ENCODE peak calls at places on chromosome 1, in four cellular contexts. T is HepG2, H is HCT116, P is prostate gland. Y is an unnamed sample.

GRCh38 chr1:38598118-38598517 is 261.5 kb downstream of the RRAGC start:
- DNase-seq in P (no peak), T (no peak), H (no peak), Y (no peak)

GRCh38 chr1:94061513-94062443 is 59.2 kb downstream of the ABCA4 start:
- DNase-seq in P (peak), H (peak), T (peak), Y (peak)

GRCh38 chr1:32684167-32684811 is 18.3 kb downstream of the SYNC start:
- DNase-seq in T (no peak), H (no peak), P (peak), Y (no peak)

GRCh38 chr1:32612189-32612881 is 38.0 kb downstream of the ZBTB8OS start:
- DNase-seq in T (peak), P (peak), H (peak), Y (peak)

GRCh38 chr1:177686929-177687328 is 282.9 kb downstream of the SEC16B start:
- DNase-seq in P (no peak), T (no peak), H (no peak), Y (no peak)

GRCh38 chr1:156595016-156595415 is 3.4 kb downstream of the NAXE start:
- DNase-seq in H (no peak), T (no peak), P (no peak), Y (no peak)

GRCh38 chr1:160846281-160846680 is 16.4 kb downstream of the CD244 start:
- DNase-seq in P (no peak), H (no peak), T (no peak), Y (no peak)

GRCh38 chr1:220511183-220511582 is 16.8 kb upstream of the MARK1 start:
- DNase-seq in P (no peak), H (no peak), T (no peak), Y (no peak)

GRCh38 chr1:84347547-84348239 is 46.2 kb downstream of the SAMD13 start:
- DNase-seq in T (no peak), P (no peak), H (no peak), Y (no peak)

GRCh38 chr1:151720974-151721787 is at the start of gene RIIAD1:
- DNase-seq in T (no peak), H (no peak), P (no peak), Y (no peak)

GRCh38 chr1:230572121-230573083 is 69.9 kb upstream of the COG2 start:
- DNase-seq in T (peak), P (no peak), H (no peak), Y (no peak)

GRCh38 chr1:163673076-163673475 is 351.3 kb downstream of the NUF2 start:
- DNase-seq in T (no peak), P (no peak), H (no peak), Y (no peak)

GRCh38 chr1:19163261-19163660 is 46.8 kb downstream of the UBR4 start:
- DNase-seq in P (peak), T (no peak), H (no peak), Y (no peak)

GRCh38 chr1:17274186-17275170 is 25.6 kb downstream of the PADI3 start:
- DNase-seq in H (peak), P (no peak), T (peak), Y (no peak)

GRCh38 chr1:54190526-54190925 is 9.3 kb downstream of the CYB5RL start:
- DNase-seq in T (no peak), H (no peak), P (no peak), Y (no peak)

GRCh38 chr1:212471286-212471685 is 38.6 kb downstream of the NENF start:
- DNase-seq in T (no peak), H (no peak), P (no peak), Y (no peak)

GRCh38 chr1:111669268-111669667 is 49.7 kb downstream of the RAP1A start:
- DNase-seq in H (no peak), P (no peak), T (no peak), Y (no peak)

GRCh38 chr1:200178340-200178739 is 150.8 kb downstream of the NR5A2 start:
- DNase-seq in T (no peak), H (no peak), P (no peak), Y (no peak)

GRCh38 chr1:53584446-53585102 is 125.4 kb downstream of the DMRTB1 start:
- DNase-seq in T (no peak), P (no peak), H (no peak), Y (no peak)

GRCh38 chr1:192986110-192986747 is 72.9 kb downstream of the UCHL5 start:
- DNase-seq in P (no peak), T (no peak), H (no peak), Y (no peak)

GRCh38 chr1:1204998-1205768 is 1.2 kb downstream of the TNFRSF18 start:
- DNase-seq in P (no peak), T (no peak), H (no peak), Y (no peak)

GRCh38 chr1:59375321-59376220 is 78.7 kb downstream of the FGGY start:
- DNase-seq in H (no peak), T (no peak), P (no peak), Y (peak)

GRCh38 chr1:160708118-160708517 is 3.5 kb downstream of the CD48 start:
- DNase-seq in T (no peak), P (no peak), H (no peak), Y (no peak)

GRCh38 chr1:33660244-33660643 is 187.8 kb downstream of the ZSCAN20 start:
- DNase-seq in P (peak), T (no peak), H (no peak), Y (no peak)

GRCh38 chr1:225766967-225767413 is 10.6 kb upstream of the SRP9 start:
- DNase-seq in T (peak), P (no peak), H (no peak), Y (no peak)

GRCh38 chr1:196678510-196678884 is 26.7 kb downstream of the CFH start:
- DNase-seq in T (no peak), H (no peak), P (no peak), Y (no peak)

GRCh38 chr1:230176871-230177411 is 109.9 kb downstream of the GALNT2 start:
- DNase-seq in P (no peak), T (no peak), H (no peak), Y (no peak)

GRCh38 chr1:30942326-30942978 is 33.9 kb upstream of the SDC3 start:
- DNase-seq in T (no peak), P (no peak), H (no peak), Y (no peak)

DNA sequence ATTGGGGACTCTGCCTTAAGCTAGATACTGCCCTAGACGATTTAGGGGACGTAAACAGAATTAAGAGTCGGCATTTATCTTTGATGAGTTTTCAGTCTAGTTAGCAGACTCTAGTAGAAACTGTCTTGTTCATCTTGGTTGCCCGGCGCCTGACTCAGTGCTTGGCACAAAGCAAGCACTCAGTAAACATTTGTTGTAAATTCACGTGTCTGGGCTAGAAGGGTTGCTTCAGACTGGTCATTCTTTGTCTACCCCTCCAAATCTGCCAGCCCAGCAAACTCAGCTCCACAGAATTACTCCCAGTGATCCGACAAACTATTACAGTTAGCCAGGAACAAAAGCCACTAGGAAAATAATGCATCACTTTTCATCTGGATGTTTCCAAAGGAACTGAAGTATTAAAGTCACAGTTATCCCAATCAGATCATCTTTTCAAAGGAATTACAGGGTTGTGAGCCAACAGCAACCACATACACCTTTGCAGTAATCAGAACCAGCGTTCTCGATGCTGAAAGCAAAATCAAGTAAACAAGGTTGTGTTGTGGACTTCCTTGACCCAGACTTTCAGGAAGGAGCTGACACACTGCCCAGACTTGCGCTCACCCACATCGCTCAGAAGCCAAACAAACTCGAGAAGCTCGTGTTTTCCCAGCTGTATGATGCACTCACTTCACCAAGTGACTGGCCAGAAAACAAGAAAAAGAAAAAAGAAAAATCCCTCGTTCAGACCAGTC is 66.5 kb upstream of the GADD45A start:
- DNase-seq in P (peak), T (no peak), H (no peak), Y (peak)
- TF ChIP-seq CTCF in P (no peak), T (no peak), H (no peak), Y (no peak)

GRCh38 chr1:235011599-235012435 is 116.8 kb downstream of the TOMM20 start:
- DNase-seq in H (peak), T (no peak), P (no peak), Y (no peak)
- TF ChIP-seq POLR2AphosphoS5 in H (peak), T (no peak), P (no peak), Y (no peak)

DNA sequence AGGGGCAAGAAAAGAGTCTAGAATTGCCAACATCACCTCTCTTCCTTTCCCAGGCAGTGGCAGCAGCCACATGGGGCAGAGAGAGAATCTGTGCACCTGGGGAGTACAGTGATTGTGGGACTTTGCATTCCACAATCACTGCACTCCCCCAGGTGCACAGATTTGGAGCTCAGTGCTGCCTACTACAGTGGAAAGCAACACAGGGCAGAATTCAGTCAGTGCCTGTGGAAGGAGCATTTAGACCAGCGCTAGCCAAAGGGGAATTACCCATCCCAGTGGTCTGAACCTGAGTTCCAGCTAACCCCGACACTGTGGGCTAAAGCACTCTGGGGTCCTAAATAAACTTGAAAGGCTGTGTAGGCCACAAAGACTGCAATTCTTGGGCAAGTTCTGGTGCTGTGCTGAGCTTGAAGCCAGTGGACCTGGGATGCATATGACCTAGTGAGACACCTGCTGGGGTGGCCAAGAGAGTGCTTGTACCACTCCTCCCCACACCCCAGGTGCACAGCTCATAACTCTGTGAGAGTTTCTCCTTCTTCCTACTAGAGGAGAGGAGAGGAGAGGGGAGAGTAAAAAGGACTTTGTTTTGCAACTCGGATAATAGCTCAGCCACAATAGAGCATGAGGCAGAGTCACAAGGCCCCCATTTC is 50.3 kb downstream of the NUP210L start:
- DNase-seq in T (no peak), H (no peak), P (no peak), Y (no peak)
- TF ChIP-seq CTCF in T (peak), H (peak), P (no peak), Y (no peak)

GRCh38 chr1:15617173-15617873 is at the start of gene DDI2:
- DNase-seq in H (peak), T (peak), P (peak), Y (peak)
- TF ChIP-seq POLR2AphosphoS5 in H (peak), T (peak), P (peak), Y (peak)

GRCh38 chr1:3858231-3858981 is 1.1 kb downstream of the DFFB start:
- DNase-seq in P (no peak), H (no peak), T (peak), Y (no peak)
- TF ChIP-seq CTCF in P (no peak), H (peak), T (peak), Y (no peak)

DNA sequence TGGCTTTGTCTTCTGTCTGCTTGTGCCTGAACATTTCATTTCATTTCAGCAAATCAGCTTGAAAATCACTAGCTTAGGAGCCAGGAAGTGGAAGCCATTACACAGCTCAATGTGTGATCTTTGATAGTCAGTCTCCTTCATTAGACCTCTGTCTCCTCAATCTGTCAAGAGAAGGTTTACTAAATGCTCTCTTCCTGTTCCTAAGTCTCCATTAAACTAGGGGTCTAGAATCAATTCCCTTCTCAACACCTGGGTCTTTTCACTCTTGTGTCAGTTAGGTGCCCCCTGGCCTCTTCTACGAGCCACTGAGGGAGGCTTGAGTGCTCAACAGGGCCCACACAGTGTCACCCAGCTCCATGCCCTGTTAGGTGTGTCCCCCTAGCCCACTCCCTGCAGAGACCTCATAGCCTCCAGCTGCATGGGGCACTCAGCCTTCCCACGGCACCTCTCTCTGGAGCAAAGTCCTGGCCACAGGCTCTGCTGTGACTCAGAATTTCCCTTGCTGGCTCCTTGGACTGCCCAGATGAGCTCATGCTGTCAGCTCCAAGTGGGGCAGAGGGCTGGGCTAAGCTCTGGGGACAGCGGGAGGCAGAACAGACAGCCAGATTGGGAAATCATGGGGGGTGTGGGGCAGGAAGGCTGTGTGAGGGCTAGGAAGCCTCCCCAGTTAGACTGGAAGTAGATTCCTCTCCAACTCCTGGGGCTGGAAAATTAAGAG is 115.7 kb upstream of the IPO9 start:
- DNase-seq in H (peak), T (no peak), P (peak), Y (peak)
- TF ChIP-seq POLR2AphosphoS5 in H (peak), T (no peak), P (peak), Y (peak)

GRCh38 chr1:119449964-119450363 is 35.0 kb downstream of the HSD3B2 start:
- DNase-seq in P (no peak), T (peak), H (no peak), Y (no peak)
- TF ChIP-seq CTCF in P (no peak), T (peak), H (no peak), Y (peak)

GRCh38 chr1:35555601-35556477 is 1.4 kb downstream of the KIAA0319L start:
- DNase-seq in P (no peak), T (peak), H (no peak), Y (no peak)
- TF ChIP-seq POLR2AphosphoS5 in P (no peak), T (no peak), H (no peak), Y (no peak)

GRCh38 chr1:214573386-214574358 is 22.3 kb upstream of the PTPN14 start:
- DNase-seq in T (no peak), H (no peak), P (peak), Y (no peak)
- TF ChIP-seq CTCF in T (no peak), H (no peak), P (no peak), Y (no peak)

Y was measured in Panc1.